ENCODE peak calls at places on chromosomes 3 and 15, in six cellular contexts. T is mammary epithelial cell, M is dorsolateral prefrontal cortex, Q is cardiac fibroblast, D is cardiac muscle cell, Z is WTC11. U is an unnamed sample.

GRCh38 chr3:71341721-71342120 is 241.8 kb downstream of the FOXP1 start:
- DNase-seq in T (peak; percentile 36), M (no peak), Q (peak; percentile 80), D (peak; percentile 74), Z (no peak), U (peak; percentile 86)

GRCh38 chr3:129992781-129993180 is 18.3 kb downstream of the TRH start:
- DNase-seq in T (no peak), M (no peak), Q (peak; percentile 10), D (peak; percentile 16), Z (peak; percentile 37), U (no peak)

GRCh38 chr3:55408193-55408826 is 78.8 kb downstream of the WNT5A start:
- DNase-seq in T (peak; percentile 35), M (no peak), Q (no peak), D (no peak), Z (no peak), U (no peak)

GRCh38 chr15:68471552-68471951 is 39.6 kb upstream of the ITGA11 start:
- DNase-seq in T (no peak), M (no peak), Q (no peak), D (no peak), Z (no peak), U (no peak)

GRCh38 chr3:158456114-158456513 is 114.9 kb upstream of the MLF1 start:
- DNase-seq in T (no peak), M (no peak), Q (no peak), D (no peak), Z (no peak), U (no peak)

GRCh38 chr15:92808611-92809063 is 91.5 kb upstream of the CHD2 start:
- DNase-seq in T (peak; percentile 62), M (no peak), Q (no peak), D (peak; percentile 74), Z (no peak), U (peak; percentile 86)

GRCh38 chr3:23600178-23600577 is 205.6 kb upstream of the UBE2E1 start:
- DNase-seq in T (peak; percentile 42), M (no peak), Q (peak; percentile 96), D (peak; percentile 82), Z (no peak), U (peak; percentile 86)

GRCh38 chr3:179794355-179794754 is 141.5 kb downstream of the USP13 start:
- DNase-seq in T (no peak), M (no peak), Q (no peak), D (no peak), Z (no peak), U (no peak)

GRCh38 chr15:84878504-84878903 is 6.0 kb upstream of the SLC28A1 start:
- DNase-seq in T (peak; percentile 58), M (no peak), Q (peak; percentile 61), D (peak; percentile 70), Z (peak; percentile 80), U (peak; percentile 60)

GRCh38 chr15:98113357-98113756 is 152.9 kb downstream of the ARRDC4 start:
- DNase-seq in T (no peak), M (no peak), Q (no peak), D (no peak), Z (no peak), U (peak; percentile 75)

GRCh38 chr15:73352082-73352481 is 16.7 kb downstream of the HCN4 start:
- DNase-seq in T (no peak), M (no peak), Q (no peak), D (no peak), Z (no peak), U (peak; percentile 27)

GRCh38 chr15:63283126-63283525 is 5.7 kb downstream of the APH1B start:
- DNase-seq in T (no peak), M (no peak), Q (no peak), D (no peak), Z (no peak), U (no peak)

GRCh38 chr3:119469378-119470189 is 821 bp downstream of the POGLUT1 start:
- DNase-seq in T (peak; percentile 42), M (no peak), Q (peak; percentile 38), D (peak; percentile 60), Z (no peak), U (peak; percentile 12)

GRCh38 chr3:127013196-127013595 is 30.3 kb downstream of the PLXNA1 start:
- DNase-seq in T (no peak), M (no peak), Q (no peak), D (no peak), Z (no peak), U (no peak)

GRCh38 chr15:39133201-39133600 is 447.7 kb upstream of the THBS1 start:
- DNase-seq in T (peak; percentile 64), M (no peak), Q (peak; percentile 89), D (peak; percentile 94), Z (no peak), U (peak; percentile 96)

GRCh38 chr3:65019412-65020093 is 331.8 kb upstream of the ADAMTS9 start:
- DNase-seq in T (no peak), M (no peak), Q (no peak), D (no peak), Z (no peak), U (no peak)
- TF ChIP-seq CTCF in T (no peak), M (no peak), Q (no peak), D (no peak), Z (no peak), U (no peak)

GRCh38 chr3:152961323-152961722 is 126.4 kb downstream of the P2RY1 start:
- DNase-seq in T (peak; percentile 34), M (no peak), Q (peak; percentile 49), D (peak; percentile 52), Z (no peak), U (peak; percentile 42)
- TF ChIP-seq CTCF in T (peak; percentile 36), M (no peak), Q (peak; percentile 17), D (peak; percentile 33), Z (peak; percentile 14), U (peak; percentile 48)

GRCh38 chr3:191768421-191768820 is 307.5 kb downstream of the PYDC2 start:
- DNase-seq in T (no peak), M (no peak), Q (no peak), D (no peak), Z (peak; percentile 38), U (no peak)
- TF ChIP-seq CTCF in T (peak; percentile 14), M (no peak), Q (no peak), D (no peak), Z (no peak), U (no peak)

GRCh38 chr3:181943285-181943684 is 231.6 kb downstream of the SOX2 start:
- DNase-seq in T (no peak), M (no peak), Q (no peak), D (no peak), Z (no peak), U (no peak)

GRCh38 chr3:181952221-181952620 is 240.5 kb downstream of the SOX2 start:
- DNase-seq in T (no peak), M (no peak), Q (no peak), D (no peak), Z (no peak), U (peak; percentile 8)

GRCh38 chr3:181947606-181948005 is 235.9 kb downstream of the SOX2 start:
- DNase-seq in T (no peak), M (no peak), Q (no peak), D (no peak), Z (no peak), U (no peak)

DNA sequence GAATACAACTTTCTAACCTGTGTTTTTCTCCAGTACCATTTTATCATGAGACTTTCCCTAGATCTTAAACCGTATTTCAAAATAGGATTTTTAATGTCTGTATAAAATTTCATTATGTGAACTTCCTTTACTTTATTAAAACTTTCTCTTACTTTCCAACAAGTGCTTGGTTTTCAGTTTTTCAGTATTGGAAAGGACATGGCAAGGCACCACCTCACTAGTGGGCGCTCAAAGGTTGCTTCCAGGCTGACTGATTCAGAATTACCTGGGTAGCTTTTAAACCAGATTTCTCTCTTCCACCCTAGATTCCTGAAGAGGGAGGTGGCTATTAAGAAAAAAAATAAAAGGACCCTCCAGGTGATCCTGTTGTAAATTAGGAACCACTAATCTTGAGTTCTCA is 236.6 kb downstream of the SOX2 start:
- DNase-seq in T (peak; percentile 11), M (no peak), Q (no peak), D (no peak), Z (peak; percentile 29), U (no peak)
- TF ChIP-seq CTCF in T (peak; percentile 47), M (no peak), Q (no peak), D (no peak), Z (no peak), U (no peak)

GRCh38 chr15:51099185-51099584 is 4.5 kb upstream of the TNFAIP8L3 start:
- DNase-seq in T (no peak), M (no peak), Q (no peak), D (no peak), Z (no peak), U (no peak)

GRCh38 chr15:51097553-51098330 is 3.0 kb upstream of the TNFAIP8L3 start:
- DNase-seq in T (peak; percentile 64), M (no peak), Q (peak; percentile 81), D (peak; percentile 61), Z (no peak), U (peak; percentile 47)

GRCh38 chr15:51098331-51098619 is 3.6 kb upstream of the TNFAIP8L3 start:
- DNase-seq in T (no peak), M (no peak), Q (no peak), D (no peak), Z (no peak), U (no peak)

GRCh38 chr15:51103330-51103729 is 8.6 kb upstream of the TNFAIP8L3 start:
- DNase-seq in T (peak; percentile 37), M (no peak), Q (peak; percentile 77), D (peak; percentile 58), Z (no peak), U (peak; percentile 68)

DNA sequence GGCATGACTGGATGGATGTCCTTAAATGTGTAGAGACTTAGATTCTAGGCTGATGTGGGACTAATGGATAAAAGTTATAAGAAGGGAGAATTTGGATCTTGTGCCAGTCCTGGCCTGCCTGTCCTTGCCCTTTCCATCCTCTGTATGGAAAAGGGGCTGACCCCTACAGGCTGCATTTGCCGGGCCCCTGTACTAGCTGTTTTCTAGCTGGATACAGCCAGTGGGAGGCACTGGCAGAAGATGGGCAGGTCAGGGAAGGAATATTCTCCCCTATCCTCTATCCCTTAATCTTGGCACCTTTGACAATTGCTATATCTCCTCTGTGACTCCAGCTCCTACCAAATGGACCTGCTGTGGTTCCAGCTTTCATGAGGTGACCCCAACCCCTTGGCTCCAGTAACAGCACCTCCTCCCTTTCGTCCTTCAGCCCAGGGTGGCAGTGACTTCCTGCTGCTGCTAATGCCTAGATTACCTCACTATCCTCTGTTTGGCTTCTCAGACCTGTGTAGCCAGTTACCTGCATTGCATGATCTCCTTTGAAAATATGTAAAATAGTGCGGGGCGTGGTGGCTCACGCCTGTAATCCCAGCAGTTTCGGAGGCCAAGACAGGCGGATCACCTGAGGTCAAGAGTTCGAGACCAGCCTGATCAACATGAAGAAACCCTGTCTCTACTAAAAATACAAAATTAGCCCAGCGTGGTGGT is 6.2 kb upstream of the TNFAIP8L3 start:
- DNase-seq in T (no peak), M (no peak), Q (no peak), D (no peak), Z (no peak), U (no peak)
- TF ChIP-seq CTCF in T (no peak), M (no peak), Q (no peak), D (no peak), Z (no peak), U (no peak)

GRCh38 chr3:178434206-178434805 is 101.9 kb upstream of the KCNMB2 start:
- DNase-seq in T (no peak), M (no peak), Q (peak; percentile 22), D (peak; percentile 33), Z (no peak), U (no peak)
- TF ChIP-seq CTCF in T (no peak), M (peak; percentile 39), Q (no peak), D (no peak), Z (no peak), U (peak; percentile 43)

DNA sequence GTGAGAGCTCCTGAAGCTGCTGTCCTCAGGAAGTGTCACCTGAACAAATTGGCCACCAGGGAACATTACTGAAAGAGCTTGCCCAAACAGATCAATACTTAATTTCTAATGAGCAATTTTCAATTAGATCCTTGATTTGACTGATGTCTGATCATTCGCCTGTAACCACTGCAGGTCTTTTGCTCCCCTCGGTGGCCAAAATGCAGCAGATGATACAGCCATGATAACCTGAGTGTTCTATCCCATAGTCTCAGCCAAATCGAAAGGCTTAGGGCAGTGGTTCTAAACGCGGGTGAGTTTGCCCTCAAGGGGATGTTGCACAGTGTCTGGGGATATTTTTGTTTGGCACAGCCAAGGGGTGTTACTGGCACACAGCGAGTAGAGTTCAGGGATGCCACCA is 57.7 kb upstream of the MEX3B start:
- DNase-seq in T (no peak), M (no peak), Q (no peak), D (no peak), Z (no peak), U (no peak)
- TF ChIP-seq CTCF in T (peak; percentile 16), M (peak; percentile 8), Q (peak; percentile 20), D (no peak), Z (no peak), U (peak; percentile 20)

U was measured in AG10803.